ENCODE peak calls at places on chromosomes 7 and 10, in six cellular contexts. V is NCI-H1105; A is stimulated activated CD4-positive, alpha-beta T cell treated with anti-CD3 and anti-CD28 coated beads, Interleukin-4, amount 100 ng/mL, for 1 hour; P is left ventricle myocardium inferior; W is AG09309; I is HT1080. L is an unnamed sample.
A peak's percentile ranks its signal among the peaks of the same experiment; 100 is the strongest.

GRCh38 chr10:75568721-75569120 is 137.3 kb downstream of the LRMDA start:
- DNase-seq in P (no peak), W (no peak), V (no peak), I (no peak), A (no peak), L (no peak)

GRCh38 chr7:139358541-139359365 is 941 bp upstream of the LUC7L2 start:
- DNase-seq in V (peak; percentile 58), W (no peak), I (peak; percentile 40), P (no peak), A (peak; percentile 38), L (no peak)

GRCh38 chr7:121931149-121931922 is 58.4 kb downstream of the PTPRZ1 start:
- DNase-seq in I (no peak), W (no peak), V (no peak), A (no peak), P (no peak), L (no peak)

GRCh38 chr7:43362652-43363428 is 220.1 kb upstream of the STK17A start:
- DNase-seq in I (peak; percentile 38), P (no peak), A (no peak), W (peak; percentile 8), V (peak; percentile 61), L (no peak)

GRCh38 chr7:134315679-134316538 is 821 bp downstream of the SLC35B4 start:
- DNase-seq in I (peak; percentile 21), P (no peak), V (no peak), A (no peak), W (no peak), L (no peak)

GRCh38 chr10:122507661-122508060 is 46.3 kb downstream of the HTRA1 start:
- DNase-seq in I (no peak), W (no peak), V (no peak), A (no peak), P (no peak), L (no peak)

GRCh38 chr7:2003931-2004812 is 228.6 kb downstream of the MAD1L1 start:
- DNase-seq in W (no peak), I (no peak), V (no peak), A (peak; percentile 0), P (peak; percentile 13), L (no peak)

GRCh38 chr7:98462926-98463325 is 62.0 kb upstream of the BAIAP2L1 start:
- DNase-seq in W (no peak), I (no peak), P (no peak), A (no peak), V (no peak), L (no peak)

GRCh38 chr7:102042016-102042656 is 224.7 kb downstream of the CUX1 start:
- DNase-seq in I (peak; percentile 82), A (no peak), W (peak; percentile 29), V (no peak), P (no peak), L (no peak)

GRCh38 chr7:30770936-30771858 is at the start of gene MINDY4:
- DNase-seq in I (peak; percentile 56), P (peak; percentile 88), W (no peak), V (no peak), A (peak; percentile 71), L (peak; percentile 93)

GRCh38 chr10:73848821-73849489 is 25.4 kb downstream of the CAMK2G start:
- DNase-seq in W (no peak), I (peak; percentile 72), P (peak; percentile 85), A (peak; percentile 91), V (peak; percentile 25), L (peak; percentile 88)

GRCh38 chr7:128921866-128922440 is 11.4 kb upstream of the KCP start:
- DNase-seq in W (no peak), P (no peak), A (no peak), I (no peak), V (no peak), L (no peak)

GRCh38 chr7:104535841-104536240 is 207.4 kb downstream of the LHFPL3 start:
- DNase-seq in I (no peak), W (no peak), V (no peak), A (no peak), P (no peak), L (no peak)

GRCh38 chr7:82050792-82051191 is 280.9 kb upstream of the HGF start:
- DNase-seq in P (no peak), I (peak; percentile 44), A (no peak), W (peak; percentile 57), V (no peak), L (no peak)

GRCh38 chr10:110260746-110261477 is 43.8 kb downstream of the SMNDC1 start:
- DNase-seq in I (no peak), P (no peak), V (no peak), W (no peak), A (no peak), L (no peak)

L was measured in ecto neural progenitor cell.